ENCODE peak calls at places on chromosomes 4 and X, in six cellular contexts. V is AG20443, I is occipital lobe, Z is NCI-H1092, B is uterus, A is HCT116. O is an unnamed sample.

GRCh38 chr4:174580597-174580996 is 58.3 kb upstream of the HPGD start:
- DNase-seq in I (no peak), B (no peak), A (no peak), Z (no peak), V (no peak), O (no peak)

GRCh38 chr4:66568431-66568830 is 898.1 kb upstream of the EPHA5 start:
- DNase-seq in Z (no peak), B (no peak), V (no peak), I (no peak), A (no peak), O (no peak)

GRCh38 chr4:144355809-144356757 is 215.6 kb upstream of the GYPA start:
- DNase-seq in A (peak; percentile 67), V (peak; percentile 66), B (no peak), Z (no peak), I (no peak), O (no peak)

GRCh38 chrX:49838374-49838773 is 9.3 kb downstream of the PAGE4 start:
- DNase-seq in I (no peak), A (peak; percentile 16), V (peak; percentile 33), Z (peak; percentile 19), B (no peak), O (no peak)

GRCh38 chr4:153781717-153782416 is 7.0 kb downstream of the SFRP2 start:
- DNase-seq in Z (no peak), B (no peak), V (peak; percentile 60), A (no peak), I (no peak), O (no peak)

GRCh38 chr4:172547724-172548123 is 620.9 kb upstream of the GALNT7 start:
- DNase-seq in B (no peak), A (no peak), V (no peak), I (no peak), Z (peak; percentile 13), O (no peak)

GRCh38 chr4:98482847-98483806 is 175.3 kb downstream of the TSPAN5 start:
- DNase-seq in A (peak; percentile 10), Z (no peak), B (no peak), I (no peak), V (no peak), O (no peak)

GRCh38 chr4:146975535-146975934 is 29.9 kb upstream of the TTC29 start:
- DNase-seq in A (no peak), Z (no peak), I (no peak), V (no peak), B (no peak), O (no peak)

GRCh38 chr4:7947927-7948326 is 8.3 kb upstream of the AFAP1 start:
- DNase-seq in I (no peak), B (no peak), Z (no peak), V (no peak), A (no peak), O (no peak)

GRCh38 chr4:140296335-140296753 is 77.1 kb upstream of the SCOC start:
- DNase-seq in B (peak; percentile 91), A (peak; percentile 27), Z (peak; percentile 46), V (peak; percentile 89), I (peak; percentile 34), O (peak; percentile 8)

GRCh38 chr4:2583517-2583916 is 47.1 kb downstream of the FAM193A start:
- DNase-seq in I (no peak), A (no peak), B (no peak), Z (no peak), V (peak; percentile 67), O (no peak)

GRCh38 chrX:39733745-39734144 is 364.0 kb downstream of the BCOR start:
- DNase-seq in A (no peak), I (no peak), B (no peak), V (no peak), Z (no peak), O (no peak)

GRCh38 chr4:656651-657337 is 17.3 kb downstream of the ATP5ME start:
- DNase-seq in A (no peak), Z (no peak), V (no peak), I (no peak), B (no peak), O (no peak)

GRCh38 chr4:87005690-87006461 is 71.1 kb downstream of the AFF1 start:
- DNase-seq in Z (peak; percentile 7), V (peak; percentile 24), A (no peak), B (no peak), I (no peak), O (no peak)

GRCh38 chr4:129092636-129093172 is 635 bp downstream of the SCLT1 start:
- DNase-seq in Z (no peak), B (no peak), A (no peak), I (no peak), V (peak; percentile 19), O (no peak)

GRCh38 chrX:102155806-102156179 is at the start of gene BEX5:
- DNase-seq in Z (peak; percentile 80), A (no peak), B (peak; percentile 65), V (peak; percentile 16), I (peak; percentile 69), O (peak; percentile 15)

GRCh38 chrX:153878969-153879653 is 6.9 kb downstream of the L1CAM start:
- DNase-seq in Z (peak; percentile 82), B (no peak), I (no peak), V (no peak), A (no peak), O (no peak)

GRCh38 chr4:151242305-151242704 is 34.7 kb upstream of the PRSS48 start:
- DNase-seq in V (no peak), B (no peak), I (no peak), Z (no peak), A (no peak), O (no peak)

GRCh38 chr4:26044524-26044923 is 130.5 kb downstream of the SMIM20 start:
- DNase-seq in V (no peak), A (no peak), I (no peak), B (no peak), Z (no peak), O (no peak)

GRCh38 chrX:12113321-12113720 is 25.0 kb upstream of the FRMPD4 start:
- DNase-seq in Z (no peak), I (no peak), A (no peak), B (no peak), V (no peak), O (no peak)

GRCh38 chr4:67087897-67088296 is 457.4 kb downstream of the CENPC start:
- DNase-seq in V (no peak), I (no peak), A (peak; percentile 1), Z (no peak), B (no peak), O (no peak)

GRCh38 chr4:37908488-37909343 is 17.8 kb downstream of the TBC1D1 start:
- DNase-seq in A (no peak), V (peak; percentile 29), I (no peak), Z (no peak), B (peak; percentile 46), O (no peak)

GRCh38 chrX:45801554-45801953 is 600.9 kb upstream of the DIPK2B start:
- DNase-seq in B (no peak), A (no peak), Z (no peak), I (no peak), V (no peak), O (no peak)